ENCODE peak calls at places on chromosomes 16 and 17, in nine cellular contexts. O, R, Q, V, S, U, F, M and C are unnamed samples.
A peak's percentile ranks its signal among the peaks of the same experiment; 100 is the strongest.

GRCh38 chr17:35019386-35020179 is 39.3 kb downstream of the LIG3 start:
- DNase-seq in V (no peak), O (no peak), U (no peak), M (no peak), R (no peak), S (no peak), Q (no peak), F (no peak), C (no peak)

GRCh38 chr16:89314357-89314756 is 96.9 kb downstream of the ZNF778 start:
- DNase-seq in M (no peak), R (peak; percentile 44), U (no peak), F (no peak), Q (no peak), V (no peak), O (no peak), S (no peak), C (no peak)

GRCh38 chr17:48542956-48543853 is 1.7 kb downstream of the HOXB2 start:
- DNase-seq in O (no peak), F (peak; percentile 75), S (no peak), U (no peak), M (peak; percentile 79), V (peak; percentile 62), R (peak; percentile 36), Q (no peak), C (no peak)

GRCh38 chr17:65888649-65889048 is 303.3 kb downstream of the CEP112 start:
- DNase-seq in Q (no peak), F (no peak), S (no peak), R (no peak), M (no peak), U (no peak), V (no peak), O (no peak), C (no peak)

GRCh38 chr17:47204722-47205418 is 4.3 kb upstream of the MYL4 start:
- DNase-seq in M (no peak), V (peak; percentile 43), O (no peak), R (no peak), S (no peak), Q (no peak), U (no peak), F (no peak), C (no peak)

GRCh38 chr16:63695347-63695746 is 1426.5 kb downstream of the CDH11 start:
- DNase-seq in O (no peak), S (no peak), V (no peak), Q (no peak), U (no peak), F (no peak), R (no peak), M (no peak), C (no peak)

GRCh38 chr17:16470302-16470701 is 21.7 kb downstream of the LRRC75A start:
- DNase-seq in R (no peak), F (no peak), U (no peak), V (no peak), S (no peak), O (no peak), Q (no peak), M (no peak), C (no peak)

GRCh38 chr16:9159839-9160550 is 68.6 kb downstream of the HAPSTR1 start:
- DNase-seq in Q (peak; percentile 16), R (no peak), M (peak; percentile 82), F (peak; percentile 83), O (peak; percentile 59), V (peak; percentile 51), S (no peak), U (peak; percentile 75), C (peak; percentile 78)

GRCh38 chr16:75263291-75263962 is 12.0 kb upstream of the BCAR1 start:
- DNase-seq in F (no peak), M (no peak), V (no peak), Q (no peak), O (no peak), U (no peak), R (no peak), S (peak; percentile 71), C (no peak)

GRCh38 chr17:8835106-8835505 is 32.4 kb downstream of the PIK3R6 start:
- DNase-seq in R (no peak), O (no peak), S (no peak), F (no peak), V (no peak), M (no peak), Q (no peak), U (no peak), C (no peak)

GRCh38 chr16:75341934-75342811 is 90.7 kb upstream of the BCAR1 start:
- DNase-seq in S (no peak), Q (no peak), M (no peak), V (peak; percentile 30), F (peak; percentile 6), R (no peak), O (no peak), U (no peak), C (no peak)

GRCh38 chr16:50680556-50680893 is 587 bp downstream of the SNX20 start:
- DNase-seq in Q (no peak), O (no peak), U (no peak), R (no peak), M (no peak), S (peak; percentile 51), F (no peak), V (no peak), C (no peak)

GRCh38 chr17:2611627-2612026 is 18.2 kb downstream of the PAFAH1B1 start:
- DNase-seq in U (no peak), R (no peak), M (no peak), V (no peak), S (no peak), Q (no peak), O (no peak), F (no peak), C (no peak)

GRCh38 chr17:66474258-66474657 is 171.8 kb downstream of the PRKCA start:
- DNase-seq in M (peak; percentile 80), V (no peak), Q (no peak), R (no peak), U (no peak), S (no peak), O (no peak), F (no peak), C (no peak)

GRCh38 chr16:29107299-29107698 is 122.4 kb downstream of the LAT start:
- DNase-seq in M (peak; percentile 40), O (no peak), V (no peak), U (no peak), R (no peak), F (no peak), Q (no peak), S (no peak), C (no peak)

GRCh38 chr16:70679653-70680494 is 6.0 kb downstream of the MTSS2 start:
- DNase-seq in F (no peak), Q (peak; percentile 53), O (peak; percentile 40), M (peak; percentile 80), S (no peak), R (no peak), U (no peak), V (no peak), C (no peak)

DNA sequence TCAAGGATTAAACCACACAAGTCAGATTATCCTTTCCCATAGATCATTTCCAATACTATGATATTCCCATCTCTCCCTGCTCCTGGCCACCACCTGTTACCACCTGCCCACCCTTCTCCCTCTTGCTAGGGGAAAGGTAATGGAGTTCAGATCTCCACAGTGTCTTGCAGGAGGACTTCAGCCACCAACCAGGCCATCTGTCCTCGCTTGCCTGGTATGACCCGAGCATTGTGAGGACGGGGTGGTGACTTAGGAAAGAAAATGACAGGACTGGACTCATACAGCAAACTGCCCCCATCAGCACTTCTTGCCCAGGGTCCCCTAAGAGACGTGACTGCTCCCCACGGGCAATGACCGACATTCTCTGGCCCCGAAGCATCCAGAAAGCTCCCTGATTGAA is 10.8 kb downstream of the FKBP10 start:
- DNase-seq in S (no peak), V (no peak), Q (no peak), R (no peak), F (no peak), U (no peak), M (no peak), O (no peak), C (no peak)
- H3K27ac ChIP-seq in S (no peak overlapping the region), V (no peak overlapping the region), Q (no peak overlapping the region), R (no peak overlapping the region), F (no peak overlapping the region), U (no peak overlapping the region), M (peak overlapping the region; percentile 37), O (no peak overlapping the region), C (no peak overlapping the region)

GRCh38 chr16:21184834-21185233 is 26.4 kb downstream of the LDAF1 start:
- DNase-seq in Q (no peak), V (no peak), O (no peak), R (no peak), S (no peak), M (no peak), U (no peak), F (no peak), C (no peak)
- H3K4me3 ChIP-seq in Q (no peak overlapping the region), V (no peak overlapping the region), O (no peak overlapping the region), R (no peak overlapping the region), S (no peak overlapping the region), M (no peak overlapping the region), U (no peak overlapping the region), F (no peak overlapping the region), C (no peak overlapping the region)

DNA sequence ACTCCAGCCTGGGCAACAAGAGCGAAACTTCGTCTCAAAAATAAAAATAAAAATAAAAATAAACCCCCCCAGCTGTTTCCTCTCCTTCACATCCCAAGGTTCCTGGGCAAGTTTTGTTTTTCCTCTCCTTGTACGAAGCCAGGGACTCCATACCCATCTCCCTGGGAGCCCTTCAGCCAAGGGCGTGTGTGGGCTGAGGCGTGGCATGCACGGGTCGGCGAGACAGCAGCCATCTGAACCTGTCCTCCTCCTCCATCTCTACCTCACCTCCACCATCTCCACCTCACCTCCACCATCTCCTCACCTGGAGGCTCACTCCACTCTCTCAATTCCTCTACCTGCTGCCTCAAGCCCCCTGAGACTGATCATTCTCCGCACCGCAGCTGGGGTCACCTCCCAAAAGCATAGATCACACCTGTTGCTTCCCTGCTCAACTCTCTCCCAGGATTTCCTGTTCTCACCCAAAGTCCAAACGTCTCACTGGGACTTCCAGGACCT is 16.9 kb downstream of the AANAT start:
- DNase-seq in V (no peak), M (no peak), O (no peak), S (no peak), F (no peak), U (no peak), R (no peak), Q (no peak), C (no peak)
- H3K27ac ChIP-seq in V (peak overlapping the region; percentile 3), M (no peak overlapping the region), O (no peak overlapping the region), S (no peak overlapping the region), F (peak overlapping the region; percentile 74), U (peak overlapping the region; percentile 16), R (no peak overlapping the region), Q (no peak overlapping the region), C (no peak overlapping the region)

DNA sequence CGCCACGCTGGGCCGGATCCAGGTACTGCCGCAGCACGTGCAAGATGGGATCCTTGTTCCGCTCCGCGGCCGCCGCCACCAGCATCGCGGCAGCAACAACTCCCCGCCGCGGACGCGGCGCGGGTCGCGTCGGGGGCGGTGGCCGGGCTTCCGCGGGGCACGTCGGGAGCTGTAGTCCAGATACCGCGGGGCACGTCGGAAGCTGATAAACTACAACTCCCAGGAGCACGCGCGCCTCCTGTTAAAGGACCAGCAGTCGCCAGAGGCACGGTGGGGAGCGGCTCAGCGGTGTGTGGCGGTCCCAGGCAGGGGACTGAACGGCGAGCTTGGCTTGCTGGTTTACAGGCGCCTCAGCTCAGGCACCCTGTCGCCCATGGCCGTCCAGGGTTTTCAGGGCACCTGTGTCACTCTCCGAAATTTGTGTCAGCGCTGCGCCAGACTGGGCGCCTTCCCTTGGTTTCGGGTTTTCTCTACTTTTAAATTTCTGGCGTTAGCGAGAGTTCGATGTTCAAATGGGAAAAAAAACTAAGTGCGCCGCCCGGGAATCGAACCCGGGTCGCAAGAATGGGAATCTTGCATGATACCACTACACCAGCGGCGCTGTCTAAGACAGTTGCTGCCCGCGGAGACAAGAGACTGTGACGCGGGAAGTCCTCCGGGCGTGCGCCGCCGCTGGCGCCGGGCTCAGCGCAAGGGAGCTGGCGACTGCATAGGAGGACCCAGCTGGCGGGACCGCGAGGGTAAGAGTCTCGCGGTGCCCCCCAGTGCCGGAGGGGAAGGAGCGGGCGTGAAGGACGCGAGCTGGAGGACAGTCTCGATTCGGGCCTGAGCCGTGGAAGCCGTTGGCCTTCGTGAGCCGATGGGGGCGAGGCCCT is at the start of gene METTL26:
- DNase-seq in O (peak; percentile 98), R (peak; percentile 88), S (peak; percentile 97), M (peak; percentile 98), F (peak; percentile 96), U (peak; percentile 63), Q (peak; percentile 95), V (peak; percentile 94), C (peak; percentile 98)
- H3K4me3 ChIP-seq in O (peak within 1 kb of the TSS; percentile 95), R (peak within 1 kb of the TSS; percentile 77), S (peak within 1 kb of the TSS; percentile 95), M (peak within 1 kb of the TSS; percentile 79), F (peak within 1 kb of the TSS; percentile 78), U (peak within 1 kb of the TSS; percentile 67), Q (peak within 1 kb of the TSS; percentile 72), V (peak within 1 kb of the TSS; percentile 81), C (peak within 1 kb of the TSS; percentile 93)